ENCODE peak calls at places on chromosomes 16 and 17, in nine cellular contexts. One of them, this sample, is unnamed.

GRCh38 chr17:27978689-27979175 is 63.7 kb upstream of the NLK start:
- DNase-seq in posterior vena cava: no peak
- DNase-seq in stimulated activated CD8-positive, alpha-beta memory T cell treated with anti-CD3 and anti-CD28 coated beads, Interleukin-2, amount 100 ng/mL, for 1 hour: no peak
- DNase-seq in cardiac muscle cell: no peak
- DNase-seq in neural crest cell: no peak
- DNase-seq in effector memory CD4-positive, alpha-beta T cell: no peak
- DNase-seq in T47D: no peak
- DNase-seq in nephron progenitor cell: no peak
- DNase-seq in activated CD4-positive, alpha-beta T cell treated with anti-CD3 and anti-CD28 coated beads for 24 hours: no peak
- DNase-seq in this sample: no peak

GRCh38 chr17:73359987-73360410 is 48.2 kb upstream of the CDC42EP4 start:
- DNase-seq in T47D: peak
- DNase-seq in neural crest cell: no peak
- DNase-seq in stimulated activated CD8-positive, alpha-beta memory T cell treated with anti-CD3 and anti-CD28 coated beads, Interleukin-2, amount 100 ng/mL, for 1 hour: no peak
- DNase-seq in activated CD4-positive, alpha-beta T cell treated with anti-CD3 and anti-CD28 coated beads for 24 hours: no peak
- DNase-seq in nephron progenitor cell: no peak
- DNase-seq in posterior vena cava: no peak
- DNase-seq in effector memory CD4-positive, alpha-beta T cell: no peak
- DNase-seq in cardiac muscle cell: no peak
- DNase-seq in this sample: no peak

GRCh38 chr17:79706931-79707382 is 23.8 kb upstream of the ENPP7 start:
- DNase-seq in cardiac muscle cell: no peak
- DNase-seq in effector memory CD4-positive, alpha-beta T cell: no peak
- DNase-seq in activated CD4-positive, alpha-beta T cell treated with anti-CD3 and anti-CD28 coated beads for 24 hours: no peak
- DNase-seq in stimulated activated CD8-positive, alpha-beta memory T cell treated with anti-CD3 and anti-CD28 coated beads, Interleukin-2, amount 100 ng/mL, for 1 hour: no peak
- DNase-seq in neural crest cell: no peak
- DNase-seq in T47D: no peak
- DNase-seq in nephron progenitor cell: no peak
- DNase-seq in posterior vena cava: no peak
- DNase-seq in this sample: no peak

GRCh38 chr17:82269882-82270500 is 3.5 kb downstream of the CSNK1D start:
- DNase-seq in nephron progenitor cell: no peak
- DNase-seq in stimulated activated CD8-positive, alpha-beta memory T cell treated with anti-CD3 and anti-CD28 coated beads, Interleukin-2, amount 100 ng/mL, for 1 hour: no peak
- DNase-seq in T47D: no peak
- DNase-seq in posterior vena cava: no peak
- DNase-seq in effector memory CD4-positive, alpha-beta T cell: no peak
- DNase-seq in neural crest cell: no peak
- DNase-seq in activated CD4-positive, alpha-beta T cell treated with anti-CD3 and anti-CD28 coated beads for 24 hours: no peak
- DNase-seq in cardiac muscle cell: no peak
- DNase-seq in this sample: no peak

GRCh38 chr17:20948984-20949777 is 93.6 kb downstream of the USP22 start:
- DNase-seq in T47D: no peak
- DNase-seq in nephron progenitor cell: no peak
- DNase-seq in posterior vena cava: no peak
- DNase-seq in cardiac muscle cell: no peak
- DNase-seq in neural crest cell: no peak
- DNase-seq in activated CD4-positive, alpha-beta T cell treated with anti-CD3 and anti-CD28 coated beads for 24 hours: no peak
- DNase-seq in stimulated activated CD8-positive, alpha-beta memory T cell treated with anti-CD3 and anti-CD28 coated beads, Interleukin-2, amount 100 ng/mL, for 1 hour: no peak
- DNase-seq in effector memory CD4-positive, alpha-beta T cell: no peak
- DNase-seq in this sample: no peak

GRCh38 chr17:35733366-35733765 is 1.9 kb downstream of the RASL10B start:
- DNase-seq in posterior vena cava: no peak
- DNase-seq in stimulated activated CD8-positive, alpha-beta memory T cell treated with anti-CD3 and anti-CD28 coated beads, Interleukin-2, amount 100 ng/mL, for 1 hour: no peak
- DNase-seq in activated CD4-positive, alpha-beta T cell treated with anti-CD3 and anti-CD28 coated beads for 24 hours: no peak
- DNase-seq in cardiac muscle cell: no peak
- DNase-seq in neural crest cell: no peak
- DNase-seq in effector memory CD4-positive, alpha-beta T cell: no peak
- DNase-seq in T47D: no peak
- DNase-seq in nephron progenitor cell: no peak
- DNase-seq in this sample: no peak

GRCh38 chr16:88315543-88316105 is 67.1 kb upstream of the ZNF469 start:
- DNase-seq in posterior vena cava: peak
- DNase-seq in neural crest cell: peak
- DNase-seq in cardiac muscle cell: no peak
- DNase-seq in T47D: no peak
- DNase-seq in effector memory CD4-positive, alpha-beta T cell: no peak
- DNase-seq in nephron progenitor cell: peak
- DNase-seq in stimulated activated CD8-positive, alpha-beta memory T cell treated with anti-CD3 and anti-CD28 coated beads, Interleukin-2, amount 100 ng/mL, for 1 hour: no peak
- DNase-seq in activated CD4-positive, alpha-beta T cell treated with anti-CD3 and anti-CD28 coated beads for 24 hours: no peak
- DNase-seq in this sample: no peak

GRCh38 chr16:25258856-25259179 is 1.2 kb upstream of the ZKSCAN2 start:
- DNase-seq in posterior vena cava: no peak
- DNase-seq in T47D: no peak
- DNase-seq in neural crest cell: no peak
- DNase-seq in nephron progenitor cell: no peak
- DNase-seq in cardiac muscle cell: no peak
- DNase-seq in stimulated activated CD8-positive, alpha-beta memory T cell treated with anti-CD3 and anti-CD28 coated beads, Interleukin-2, amount 100 ng/mL, for 1 hour: no peak
- DNase-seq in effector memory CD4-positive, alpha-beta T cell: no peak
- DNase-seq in activated CD4-positive, alpha-beta T cell treated with anti-CD3 and anti-CD28 coated beads for 24 hours: no peak
- DNase-seq in this sample: no peak

GRCh38 chr17:164536-165235 is 16.8 kb downstream of the DOC2B start:
- DNase-seq in neural crest cell: peak
- DNase-seq in nephron progenitor cell: peak
- DNase-seq in cardiac muscle cell: peak
- DNase-seq in posterior vena cava: no peak
- DNase-seq in effector memory CD4-positive, alpha-beta T cell: no peak
- DNase-seq in activated CD4-positive, alpha-beta T cell treated with anti-CD3 and anti-CD28 coated beads for 24 hours: no peak
- DNase-seq in stimulated activated CD8-positive, alpha-beta memory T cell treated with anti-CD3 and anti-CD28 coated beads, Interleukin-2, amount 100 ng/mL, for 1 hour: peak
- DNase-seq in T47D: peak
- DNase-seq in this sample: no peak

GRCh38 chr17:20241855-20242254 is 225.5 kb downstream of the LGALS9B start:
- DNase-seq in neural crest cell: no peak
- DNase-seq in effector memory CD4-positive, alpha-beta T cell: no peak
- DNase-seq in T47D: no peak
- DNase-seq in nephron progenitor cell: no peak
- DNase-seq in posterior vena cava: no peak
- DNase-seq in stimulated activated CD8-positive, alpha-beta memory T cell treated with anti-CD3 and anti-CD28 coated beads, Interleukin-2, amount 100 ng/mL, for 1 hour: no peak
- DNase-seq in activated CD4-positive, alpha-beta T cell treated with anti-CD3 and anti-CD28 coated beads for 24 hours: no peak
- DNase-seq in cardiac muscle cell: no peak
- DNase-seq in this sample: no peak

GRCh38 chr17:4591529-4591928 is 7.2 kb downstream of the SMTNL2 start:
- DNase-seq in posterior vena cava: peak
- DNase-seq in stimulated activated CD8-positive, alpha-beta memory T cell treated with anti-CD3 and anti-CD28 coated beads, Interleukin-2, amount 100 ng/mL, for 1 hour: no peak
- DNase-seq in T47D: no peak
- DNase-seq in nephron progenitor cell: no peak
- DNase-seq in cardiac muscle cell: no peak
- DNase-seq in activated CD4-positive, alpha-beta T cell treated with anti-CD3 and anti-CD28 coated beads for 24 hours: no peak
- DNase-seq in neural crest cell: no peak
- DNase-seq in effector memory CD4-positive, alpha-beta T cell: no peak
- DNase-seq in this sample: no peak

GRCh38 chr16:88400186-88400585 is 17.4 kb downstream of the ZNF469 start:
- DNase-seq in stimulated activated CD8-positive, alpha-beta memory T cell treated with anti-CD3 and anti-CD28 coated beads, Interleukin-2, amount 100 ng/mL, for 1 hour: no peak
- DNase-seq in activated CD4-positive, alpha-beta T cell treated with anti-CD3 and anti-CD28 coated beads for 24 hours: no peak
- DNase-seq in cardiac muscle cell: no peak
- DNase-seq in T47D: no peak
- DNase-seq in nephron progenitor cell: no peak
- DNase-seq in effector memory CD4-positive, alpha-beta T cell: no peak
- DNase-seq in posterior vena cava: no peak
- DNase-seq in neural crest cell: no peak
- DNase-seq in this sample: no peak

GRCh38 chr17:3030096-3030495 is 33.3 kb downstream of the OR1D5 start:
- DNase-seq in effector memory CD4-positive, alpha-beta T cell: no peak
- DNase-seq in stimulated activated CD8-positive, alpha-beta memory T cell treated with anti-CD3 and anti-CD28 coated beads, Interleukin-2, amount 100 ng/mL, for 1 hour: no peak
- DNase-seq in nephron progenitor cell: no peak
- DNase-seq in neural crest cell: no peak
- DNase-seq in activated CD4-positive, alpha-beta T cell treated with anti-CD3 and anti-CD28 coated beads for 24 hours: no peak
- DNase-seq in cardiac muscle cell: no peak
- DNase-seq in posterior vena cava: no peak
- DNase-seq in T47D: no peak
- DNase-seq in this sample: no peak

GRCh38 chr17:59506907-59507726 is 58.3 kb upstream of the DHX40 start:
- DNase-seq in nephron progenitor cell: no peak
- DNase-seq in cardiac muscle cell: no peak
- DNase-seq in effector memory CD4-positive, alpha-beta T cell: no peak
- DNase-seq in posterior vena cava: no peak
- DNase-seq in stimulated activated CD8-positive, alpha-beta memory T cell treated with anti-CD3 and anti-CD28 coated beads, Interleukin-2, amount 100 ng/mL, for 1 hour: no peak
- DNase-seq in neural crest cell: no peak
- DNase-seq in activated CD4-positive, alpha-beta T cell treated with anti-CD3 and anti-CD28 coated beads for 24 hours: no peak
- DNase-seq in T47D: no peak
- DNase-seq in this sample: peak

GRCh38 chr16:81469710-81470481 is 25.3 kb downstream of the CMIP start:
- DNase-seq in T47D: no peak
- DNase-seq in stimulated activated CD8-positive, alpha-beta memory T cell treated with anti-CD3 and anti-CD28 coated beads, Interleukin-2, amount 100 ng/mL, for 1 hour: no peak
- DNase-seq in effector memory CD4-positive, alpha-beta T cell: no peak
- DNase-seq in posterior vena cava: peak
- DNase-seq in neural crest cell: no peak
- DNase-seq in nephron progenitor cell: no peak
- DNase-seq in cardiac muscle cell: no peak
- DNase-seq in activated CD4-positive, alpha-beta T cell treated with anti-CD3 and anti-CD28 coated beads for 24 hours: no peak
- DNase-seq in this sample: peak

GRCh38 chr16:18983565-18984424 is at the start of gene TMC7:
- DNase-seq in effector memory CD4-positive, alpha-beta T cell: no peak
- DNase-seq in T47D: peak
- DNase-seq in cardiac muscle cell: peak
- DNase-seq in nephron progenitor cell: peak
- DNase-seq in posterior vena cava: peak
- DNase-seq in neural crest cell: peak
- DNase-seq in activated CD4-positive, alpha-beta T cell treated with anti-CD3 and anti-CD28 coated beads for 24 hours: no peak
- DNase-seq in stimulated activated CD8-positive, alpha-beta memory T cell treated with anti-CD3 and anti-CD28 coated beads, Interleukin-2, amount 100 ng/mL, for 1 hour: no peak
- DNase-seq in this sample: no peak

GRCh38 chr17:39027037-39027436 is 59.8 kb upstream of the FBXO47 start:
- DNase-seq in nephron progenitor cell: peak
- DNase-seq in cardiac muscle cell: peak
- DNase-seq in effector memory CD4-positive, alpha-beta T cell: no peak
- DNase-seq in activated CD4-positive, alpha-beta T cell treated with anti-CD3 and anti-CD28 coated beads for 24 hours: no peak
- DNase-seq in neural crest cell: no peak
- DNase-seq in posterior vena cava: peak
- DNase-seq in T47D: peak
- DNase-seq in stimulated activated CD8-positive, alpha-beta memory T cell treated with anti-CD3 and anti-CD28 coated beads, Interleukin-2, amount 100 ng/mL, for 1 hour: no peak
- DNase-seq in this sample: no peak

GRCh38 chr16:80739523-80739922 is 64.9 kb downstream of the CDYL2 start:
- DNase-seq in T47D: no peak
- DNase-seq in activated CD4-positive, alpha-beta T cell treated with anti-CD3 and anti-CD28 coated beads for 24 hours: no peak
- DNase-seq in cardiac muscle cell: no peak
- DNase-seq in nephron progenitor cell: no peak
- DNase-seq in neural crest cell: no peak
- DNase-seq in effector memory CD4-positive, alpha-beta T cell: no peak
- DNase-seq in stimulated activated CD8-positive, alpha-beta memory T cell treated with anti-CD3 and anti-CD28 coated beads, Interleukin-2, amount 100 ng/mL, for 1 hour: no peak
- DNase-seq in posterior vena cava: no peak
- DNase-seq in this sample: no peak

GRCh38 chr17:64418506-64419339 is 28.1 kb upstream of the PECAM1 start:
- DNase-seq in T47D: peak
- DNase-seq in stimulated activated CD8-positive, alpha-beta memory T cell treated with anti-CD3 and anti-CD28 coated beads, Interleukin-2, amount 100 ng/mL, for 1 hour: no peak
- DNase-seq in neural crest cell: no peak
- DNase-seq in effector memory CD4-positive, alpha-beta T cell: no peak
- DNase-seq in nephron progenitor cell: no peak
- DNase-seq in posterior vena cava: no peak
- DNase-seq in cardiac muscle cell: peak
- DNase-seq in activated CD4-positive, alpha-beta T cell treated with anti-CD3 and anti-CD28 coated beads for 24 hours: no peak
- DNase-seq in this sample: no peak

GRCh38 chr17:48492401-48493298 is 38.2 kb downstream of the HOXB1 start:
- DNase-seq in neural crest cell: peak
- DNase-seq in activated CD4-positive, alpha-beta T cell treated with anti-CD3 and anti-CD28 coated beads for 24 hours: peak
- DNase-seq in cardiac muscle cell: peak
- DNase-seq in effector memory CD4-positive, alpha-beta T cell: peak
- DNase-seq in stimulated activated CD8-positive, alpha-beta memory T cell treated with anti-CD3 and anti-CD28 coated beads, Interleukin-2, amount 100 ng/mL, for 1 hour: peak
- DNase-seq in posterior vena cava: peak
- DNase-seq in T47D: peak
- DNase-seq in nephron progenitor cell: peak
- DNase-seq in this sample: peak

GRCh38 chr16:62280556-62280955 is 244.3 kb upstream of the CDH8 start:
- DNase-seq in posterior vena cava: no peak
- DNase-seq in nephron progenitor cell: no peak
- DNase-seq in effector memory CD4-positive, alpha-beta T cell: no peak
- DNase-seq in activated CD4-positive, alpha-beta T cell treated with anti-CD3 and anti-CD28 coated beads for 24 hours: no peak
- DNase-seq in T47D: no peak
- DNase-seq in stimulated activated CD8-positive, alpha-beta memory T cell treated with anti-CD3 and anti-CD28 coated beads, Interleukin-2, amount 100 ng/mL, for 1 hour: no peak
- DNase-seq in cardiac muscle cell: peak
- DNase-seq in neural crest cell: no peak
- DNase-seq in this sample: no peak